ENCODE peak calls at places on chromosomes 16 and 17, in four cellular contexts. S is GM06990, F is heart left ventricle, K is GM23338. T is an unnamed sample.

GRCh38 chr17:43905985-43906852 is 1.1 kb downstream of the MPP2 start:
- DNase-seq in S (no peak), F (peak), K (peak), T (no peak)

GRCh38 chr16:58814348-58814801 is 80.3 kb upstream of the GOT2 start:
- DNase-seq in S (peak), F (peak), K (peak), T (peak)

GRCh38 chr17:3693829-3694231 is 2.1 kb downstream of the P2RX5 start:
- DNase-seq in S (peak), F (no peak), K (no peak), T (peak)

GRCh38 chr16:55367301-55367745 is 43.3 kb downstream of the IRX6 start:
- DNase-seq in S (no peak), F (no peak), K (no peak), T (no peak)

GRCh38 chr17:73476890-73477350 is 165.1 kb upstream of the CDC42EP4 start:
- DNase-seq in S (no peak), F (peak), K (no peak), T (no peak)

GRCh38 chr16:22648141-22648540 is 137.4 kb downstream of the NPIPB5 start:
- DNase-seq in S (no peak), F (no peak), K (no peak), T (no peak)

GRCh38 chr17:1365445-1366039 is 34.5 kb downstream of the YWHAE start:
- DNase-seq in S (peak), F (peak), K (peak), T (peak)

GRCh38 chr17:34246872-34247271 is 8.2 kb upstream of the CCL2 start:
- DNase-seq in S (no peak), F (no peak), K (no peak), T (no peak)

GRCh38 chr17:19003543-19003965 is 1.0 kb downstream of the FAM83G start:
- DNase-seq in S (no peak), F (no peak), K (peak), T (no peak)

GRCh38 chr17:45118691-45119090 is 13.6 kb downstream of the PLCD3 start:
- DNase-seq in S (no peak), F (no peak), K (no peak), T (no peak)

GRCh38 chr17:19370493-19370960 is 7.8 kb upstream of the MAPK7 start:
- DNase-seq in S (peak), F (peak), K (no peak), T (peak)

GRCh38 chr17:63653018-63653417 is 30.8 kb downstream of the MAP3K3 start:
- DNase-seq in S (no peak), F (no peak), K (no peak), T (no peak)

GRCh38 chr16:69711115-69711740 is 15.1 kb downstream of the NQO1 start:
- DNase-seq in S (no peak), F (no peak), K (no peak), T (no peak)

GRCh38 chr16:66619036-66619435 is 14.5 kb downstream of the CMTM3 start:
- DNase-seq in S (no peak), F (no peak), K (no peak), T (no peak)

GRCh38 chr16:30534368-30535105 is at the start of gene ZNF747:
- DNase-seq in S (peak), F (peak), K (peak), T (peak)
- TF ChIP-seq CTCF in S (peak), F (no peak), K (no peak), T (no peak)

DNA sequence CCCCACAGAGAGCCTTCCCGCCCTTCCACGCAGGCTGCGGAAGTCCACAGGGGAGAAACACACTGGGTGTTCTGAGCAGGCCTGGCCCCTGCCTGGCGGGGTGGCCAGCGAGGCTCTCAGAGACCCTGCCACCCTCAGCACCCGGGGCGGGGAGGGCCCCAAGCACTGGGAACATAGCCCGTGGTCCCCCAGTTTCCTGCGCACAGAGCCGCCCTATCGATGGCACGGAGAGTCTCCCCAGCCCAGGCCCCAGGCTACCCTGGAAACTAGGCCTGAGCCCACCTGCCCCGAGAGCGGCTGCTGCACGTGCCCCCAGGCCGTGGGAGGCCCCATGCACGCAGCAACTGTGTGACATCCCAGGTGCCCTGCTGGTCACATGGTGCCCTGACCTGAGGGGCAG is 10.2 kb upstream of the CCDC154 start:
- DNase-seq in S (no peak), F (no peak), K (no peak), T (no peak)
- H3K4me3 ChIP-seq in S (no peak), F (no peak), K (no peak), T (no peak)

DNA sequence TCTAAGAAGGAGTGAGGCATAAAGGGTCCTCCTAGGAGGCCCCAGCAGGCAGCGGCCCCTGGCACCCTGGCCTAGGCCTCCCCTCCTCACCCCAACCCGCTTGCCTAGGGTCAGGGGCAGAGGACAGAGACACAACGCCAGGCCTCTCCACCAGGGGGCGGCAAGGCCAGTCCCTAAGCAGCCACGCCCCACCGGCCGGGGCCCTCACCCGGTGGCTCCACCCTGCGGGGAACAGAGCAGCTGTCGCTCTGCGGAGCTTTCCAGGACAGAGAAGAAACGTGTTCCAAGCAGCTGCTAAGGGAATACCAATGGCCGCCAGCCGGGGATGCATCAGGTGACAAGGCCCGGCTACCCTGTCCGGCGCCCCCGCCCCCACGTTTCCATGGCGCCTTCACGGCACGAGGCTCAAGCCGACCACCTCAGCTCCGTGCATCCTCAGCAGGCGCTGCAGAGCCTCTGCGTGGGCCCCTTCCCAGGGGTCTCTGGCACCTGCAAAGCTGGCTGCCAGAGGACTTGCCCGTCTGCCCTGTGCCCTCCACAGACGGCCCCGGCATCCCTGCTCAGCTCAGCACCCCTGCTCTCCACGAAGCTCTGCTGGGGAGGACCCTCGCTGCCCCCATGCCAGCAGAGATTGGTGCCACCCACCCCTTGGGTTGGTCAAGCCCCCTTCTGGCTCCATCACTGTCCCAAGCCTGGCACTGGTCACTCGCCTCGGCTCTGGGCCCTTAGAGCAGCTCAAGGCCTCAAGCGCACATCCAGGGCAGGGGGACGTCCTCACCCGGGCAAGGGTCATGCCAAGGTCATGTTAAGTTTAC is 5.6 kb downstream of the ZNF598 start:
- DNase-seq in S (peak), F (peak), K (peak), T (peak)
- TF ChIP-seq CTCF in S (peak), F (peak), K (peak), T (peak)

DNA sequence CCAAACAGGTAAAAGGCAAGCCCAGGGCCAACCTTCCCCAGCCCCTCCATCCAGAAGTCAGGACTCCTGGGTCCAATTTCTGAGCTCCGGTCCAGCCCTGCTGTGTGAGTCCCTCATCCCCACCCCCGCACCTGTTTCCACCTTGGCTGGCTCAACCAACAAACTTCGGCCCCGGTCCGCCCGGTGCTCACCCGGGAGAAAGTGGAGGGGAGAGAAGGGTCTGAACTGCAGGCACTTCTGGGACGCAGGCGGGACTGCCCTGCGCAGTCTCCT is 542 bp downstream of the RHBDF2 start:
- DNase-seq in S (no peak), F (no peak), K (no peak), T (no peak)
- H3K4me3 ChIP-seq in S (peak), F (peak), K (peak), T (peak)

DNA sequence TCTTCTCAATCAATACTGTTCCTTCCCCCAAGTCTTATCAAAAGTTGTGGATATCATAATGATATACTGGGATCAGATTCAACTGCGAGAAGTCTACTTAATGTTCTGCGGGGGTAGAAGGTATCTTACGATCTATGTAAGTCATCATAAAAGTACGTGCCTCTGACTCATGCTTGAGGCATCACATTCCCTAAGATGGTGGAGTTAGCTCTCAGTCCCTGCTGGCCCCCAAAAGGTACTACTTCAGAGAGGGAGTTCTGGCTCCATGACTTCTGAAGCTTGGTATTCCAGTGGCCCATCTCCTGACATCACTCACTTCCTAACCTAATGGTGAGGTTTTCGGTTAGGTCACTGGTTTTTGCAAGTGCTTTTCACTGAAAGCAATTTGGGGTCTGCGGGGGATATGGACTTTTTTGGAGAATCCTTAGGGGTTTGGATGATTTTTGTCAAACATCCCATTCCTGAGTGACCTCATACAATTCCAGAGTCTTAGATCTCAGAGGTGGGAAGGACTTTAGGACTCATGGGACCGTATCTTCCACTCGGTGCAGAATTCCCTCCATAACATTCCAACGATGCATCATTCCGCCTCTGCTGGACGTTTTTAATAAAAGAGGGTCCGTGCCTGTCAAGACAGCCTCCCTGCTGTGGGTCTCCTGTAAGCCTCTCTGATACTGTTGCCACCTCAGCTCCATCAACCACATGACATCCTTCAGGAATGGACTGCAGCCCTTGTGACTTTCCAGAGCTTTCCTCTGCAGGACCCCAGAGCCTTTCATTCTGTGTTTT is 74.3 kb downstream of the DYNLRB2 start:
- DNase-seq in S (no peak), F (no peak), K (peak), T (no peak)
- TF ChIP-seq CTCF in S (no peak), F (no peak), K (no peak), T (no peak)

DNA sequence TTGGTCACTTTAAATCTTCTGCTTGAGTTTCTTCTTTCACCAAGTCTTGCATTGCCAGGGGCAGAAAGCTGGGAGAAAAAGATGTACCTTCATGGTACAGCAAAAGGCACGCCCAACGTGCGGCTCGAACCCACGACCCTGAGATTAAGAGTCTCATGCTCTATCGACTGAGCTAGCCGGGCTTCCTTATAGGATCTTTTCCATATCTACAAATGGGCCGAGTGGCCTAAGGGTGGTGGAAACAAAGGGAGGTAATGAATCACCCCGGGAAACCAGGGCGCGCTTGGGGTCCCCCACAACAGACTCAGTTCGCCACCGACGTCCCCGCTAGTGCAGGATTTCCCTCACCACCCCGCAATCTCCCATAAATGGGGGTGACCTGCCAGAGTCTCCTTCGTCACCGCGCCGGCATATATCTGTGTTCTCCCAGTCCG is 7.5 kb upstream of the OR1F1 start:
- DNase-seq in S (no peak), F (no peak), K (peak), T (peak)
- H3K4me3 ChIP-seq in S (no peak), F (no peak), K (peak), T (no peak)